ENCODE peak calls at places on chromosomes 6 and 20, in eight cellular contexts. One of them, this sample, is unnamed. For H3K4me1, the result is how much of the 10 kb centered on the place peaks cover.

GRCh38 chr6:157187182-157188093 is 135.9 kb downstream of the TMEM242 start:
- DNase-seq in heart left ventricle: no peak
- DNase-seq in tibial artery: no peak
- DNase-seq in CD8-positive, alpha-beta T cell: no peak
- DNase-seq in colonic mucosa: no peak
- DNase-seq in right cardiac atrium: no peak
- DNase-seq in pancreas: peak
- DNase-seq in thoracic aorta: no peak
- DNase-seq in this sample: no peak

GRCh38 chr20:373171-373890 is 7.2 kb upstream of the TRIB3 start:
- DNase-seq in heart left ventricle: peak
- DNase-seq in tibial artery: no peak
- DNase-seq in CD8-positive, alpha-beta T cell: no peak
- DNase-seq in colonic mucosa: no peak
- DNase-seq in right cardiac atrium: peak
- DNase-seq in pancreas: no peak
- DNase-seq in thoracic aorta: no peak
- DNase-seq in this sample: peak

GRCh38 chr20:53276143-53276542 is 304.0 kb downstream of the TSHZ2 start:
- DNase-seq in heart left ventricle: no peak
- DNase-seq in tibial artery: no peak
- DNase-seq in CD8-positive, alpha-beta T cell: no peak
- DNase-seq in colonic mucosa: no peak
- DNase-seq in right cardiac atrium: peak
- DNase-seq in pancreas: peak
- DNase-seq in thoracic aorta: no peak
- DNase-seq in this sample: no peak

GRCh38 chr6:151379933-151380847 is 11.2 kb downstream of the ZBTB2 start:
- DNase-seq in heart left ventricle: no peak
- DNase-seq in tibial artery: no peak
- DNase-seq in CD8-positive, alpha-beta T cell: no peak
- DNase-seq in colonic mucosa: no peak
- DNase-seq in right cardiac atrium: no peak
- DNase-seq in pancreas: no peak
- DNase-seq in thoracic aorta: no peak
- DNase-seq in this sample: no peak

GRCh38 chr6:14200047-14200446 is 82.5 kb downstream of the CD83 start:
- DNase-seq in heart left ventricle: no peak
- DNase-seq in tibial artery: no peak
- DNase-seq in CD8-positive, alpha-beta T cell: no peak
- DNase-seq in colonic mucosa: no peak
- DNase-seq in right cardiac atrium: no peak
- DNase-seq in pancreas: no peak
- DNase-seq in thoracic aorta: no peak
- DNase-seq in this sample: no peak

GRCh38 chr20:11305406-11305805 is 612.3 kb upstream of the BTBD3 start:
- DNase-seq in heart left ventricle: no peak
- DNase-seq in tibial artery: no peak
- DNase-seq in CD8-positive, alpha-beta T cell: no peak
- DNase-seq in colonic mucosa: no peak
- DNase-seq in right cardiac atrium: no peak
- DNase-seq in pancreas: no peak
- DNase-seq in thoracic aorta: no peak
- DNase-seq in this sample: no peak

GRCh38 chr6:70369332-70369950 is 43.9 kb upstream of the FAM135A start:
- DNase-seq in heart left ventricle: peak
- DNase-seq in tibial artery: no peak
- DNase-seq in CD8-positive, alpha-beta T cell: peak
- DNase-seq in colonic mucosa: peak
- DNase-seq in right cardiac atrium: peak
- DNase-seq in pancreas: peak
- DNase-seq in thoracic aorta: no peak
- DNase-seq in this sample: peak

GRCh38 chr6:134250776-134251175 is 67.1 kb downstream of the SGK1 start:
- DNase-seq in heart left ventricle: no peak
- DNase-seq in tibial artery: no peak
- DNase-seq in CD8-positive, alpha-beta T cell: no peak
- DNase-seq in colonic mucosa: no peak
- DNase-seq in right cardiac atrium: no peak
- DNase-seq in pancreas: no peak
- DNase-seq in thoracic aorta: no peak
- DNase-seq in this sample: no peak

GRCh38 chr20:57183457-57184009 is 82.9 kb downstream of the BMP7 start:
- DNase-seq in heart left ventricle: no peak
- DNase-seq in tibial artery: no peak
- DNase-seq in CD8-positive, alpha-beta T cell: no peak
- DNase-seq in colonic mucosa: no peak
- DNase-seq in right cardiac atrium: no peak
- DNase-seq in pancreas: no peak
- DNase-seq in thoracic aorta: no peak
- DNase-seq in this sample: no peak

GRCh38 chr6:17173071-17173470 is 71.2 kb downstream of the STMND1 start:
- DNase-seq in heart left ventricle: no peak
- DNase-seq in tibial artery: no peak
- DNase-seq in CD8-positive, alpha-beta T cell: no peak
- DNase-seq in colonic mucosa: no peak
- DNase-seq in right cardiac atrium: no peak
- DNase-seq in pancreas: no peak
- DNase-seq in thoracic aorta: no peak
- DNase-seq in this sample: no peak

GRCh38 chr6:125839471-125839870 is 48.7 kb downstream of the NCOA7 start:
- DNase-seq in heart left ventricle: no peak
- DNase-seq in tibial artery: no peak
- DNase-seq in CD8-positive, alpha-beta T cell: no peak
- DNase-seq in colonic mucosa: no peak
- DNase-seq in right cardiac atrium: no peak
- DNase-seq in pancreas: no peak
- DNase-seq in thoracic aorta: no peak
- DNase-seq in this sample: no peak

GRCh38 chr6:33557376-33557775 is 22.7 kb downstream of the BAK1 start:
- DNase-seq in heart left ventricle: no peak
- DNase-seq in tibial artery: no peak
- DNase-seq in CD8-positive, alpha-beta T cell: no peak
- DNase-seq in colonic mucosa: no peak
- DNase-seq in right cardiac atrium: no peak
- DNase-seq in pancreas: no peak
- DNase-seq in thoracic aorta: no peak
- DNase-seq in this sample: no peak

GRCh38 chr6:42786525-42786985 is 4.7 kb downstream of the BICRAL start:
- DNase-seq in heart left ventricle: no peak
- DNase-seq in tibial artery: no peak
- DNase-seq in CD8-positive, alpha-beta T cell: no peak
- DNase-seq in colonic mucosa: no peak
- DNase-seq in right cardiac atrium: no peak
- DNase-seq in pancreas: no peak
- DNase-seq in thoracic aorta: no peak
- DNase-seq in this sample: no peak

GRCh38 chr6:109687271-109687721 is 3.7 kb downstream of the AK9 start:
- DNase-seq in heart left ventricle: no peak
- DNase-seq in tibial artery: no peak
- DNase-seq in CD8-positive, alpha-beta T cell: no peak
- DNase-seq in colonic mucosa: no peak
- DNase-seq in right cardiac atrium: no peak
- DNase-seq in pancreas: no peak
- DNase-seq in thoracic aorta: no peak
- DNase-seq in this sample: no peak

GRCh38 chr6:113277111-113277510 is 580.0 kb upstream of the MARCKS start:
- DNase-seq in heart left ventricle: no peak
- DNase-seq in tibial artery: no peak
- DNase-seq in CD8-positive, alpha-beta T cell: no peak
- DNase-seq in colonic mucosa: no peak
- DNase-seq in right cardiac atrium: no peak
- DNase-seq in pancreas: no peak
- DNase-seq in thoracic aorta: no peak
- DNase-seq in this sample: no peak

GRCh38 chr20:63216041-63216848 is at the start of gene YTHDF1:
- DNase-seq in heart left ventricle: peak
- DNase-seq in tibial artery: peak
- DNase-seq in CD8-positive, alpha-beta T cell: peak
- DNase-seq in colonic mucosa: peak
- DNase-seq in right cardiac atrium: peak
- DNase-seq in pancreas: peak
- DNase-seq in thoracic aorta: peak
- DNase-seq in this sample: peak

GRCh38 chr6:2205396-2205795 is 40.0 kb downstream of the GMDS start:
- DNase-seq in heart left ventricle: no peak
- DNase-seq in tibial artery: no peak
- DNase-seq in CD8-positive, alpha-beta T cell: no peak
- DNase-seq in colonic mucosa: no peak
- DNase-seq in right cardiac atrium: no peak
- DNase-seq in pancreas: no peak
- DNase-seq in thoracic aorta: no peak
- DNase-seq in this sample: no peak

GRCh38 chr6:28941681-28942448 is 18.1 kb upstream of the TRIM27 start:
- DNase-seq in heart left ventricle: no peak
- DNase-seq in tibial artery: no peak
- DNase-seq in CD8-positive, alpha-beta T cell: no peak
- DNase-seq in colonic mucosa: no peak
- DNase-seq in right cardiac atrium: no peak
- DNase-seq in pancreas: no peak
- DNase-seq in thoracic aorta: no peak
- DNase-seq in this sample: no peak

GRCh38 chr6:28943223-28943556 is 19.4 kb upstream of the TRIM27 start:
- DNase-seq in heart left ventricle: no peak
- DNase-seq in tibial artery: no peak
- DNase-seq in CD8-positive, alpha-beta T cell: no peak
- DNase-seq in colonic mucosa: no peak
- DNase-seq in right cardiac atrium: no peak
- DNase-seq in pancreas: no peak
- DNase-seq in thoracic aorta: no peak
- DNase-seq in this sample: no peak

GRCh38 chr6:28945360-28945759 is 21.6 kb upstream of the TRIM27 start:
- DNase-seq in heart left ventricle: no peak
- DNase-seq in tibial artery: no peak
- DNase-seq in CD8-positive, alpha-beta T cell: no peak
- DNase-seq in colonic mucosa: no peak
- DNase-seq in right cardiac atrium: no peak
- DNase-seq in pancreas: no peak
- DNase-seq in thoracic aorta: no peak
- DNase-seq in this sample: no peak

GRCh38 chr6:28944412-28945006 is 20.7 kb upstream of the TRIM27 start:
- DNase-seq in heart left ventricle: peak
- DNase-seq in tibial artery: no peak
- DNase-seq in CD8-positive, alpha-beta T cell: no peak
- DNase-seq in colonic mucosa: peak
- DNase-seq in right cardiac atrium: no peak
- DNase-seq in pancreas: peak
- DNase-seq in thoracic aorta: no peak
- DNase-seq in this sample: peak

DNA sequence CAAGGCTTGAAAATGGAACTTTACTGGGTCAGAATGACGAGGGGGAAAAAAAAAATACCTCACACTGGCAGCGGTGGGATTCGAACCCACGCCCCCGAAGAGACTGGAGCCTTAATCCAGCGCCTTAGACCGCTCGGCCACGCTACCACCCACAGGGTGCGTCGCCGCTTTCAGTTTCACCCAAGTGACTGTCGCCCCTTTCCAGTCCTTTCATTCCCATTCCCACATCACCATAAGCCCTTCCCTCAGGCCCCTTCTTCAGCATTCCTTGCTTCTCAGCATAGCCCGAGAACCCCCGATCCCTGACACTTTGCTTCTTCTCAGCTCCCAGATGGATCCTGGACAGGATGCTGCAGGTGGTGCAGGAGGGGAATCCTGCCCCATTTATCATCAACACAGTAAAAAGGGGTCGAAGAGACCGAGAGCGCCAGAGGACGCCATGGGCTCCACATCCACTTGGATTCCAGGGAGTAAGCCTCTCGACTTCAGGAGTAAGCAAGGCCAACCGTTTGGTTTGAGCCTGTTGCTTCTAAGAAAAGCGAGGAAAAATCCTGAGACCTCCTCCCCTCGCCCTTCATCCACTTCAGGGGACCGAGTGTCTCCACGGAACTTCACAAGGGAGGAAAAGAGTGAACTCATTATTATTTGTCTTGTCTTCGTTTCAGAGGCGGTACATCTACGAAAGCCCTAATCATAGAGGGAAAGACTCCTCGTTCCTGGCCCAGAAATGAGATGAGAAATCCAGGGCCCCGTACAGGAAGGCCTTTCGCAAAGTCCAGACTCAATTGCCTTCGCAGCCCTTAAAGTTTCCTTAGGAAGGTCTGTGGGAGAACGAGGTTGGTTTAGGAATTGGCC is 20.0 kb upstream of the TRIM27 start:
- DNase-seq in heart left ventricle: peak
- DNase-seq in tibial artery: peak
- DNase-seq in CD8-positive, alpha-beta T cell: no peak
- DNase-seq in colonic mucosa: peak
- DNase-seq in right cardiac atrium: peak
- DNase-seq in pancreas: peak
- DNase-seq in thoracic aorta: no peak
- DNase-seq in this sample: peak
- H3K4me1 ChIP-seq in heart left ventricle: under half
- H3K4me1 ChIP-seq in tibial artery: under half
- H3K4me1 ChIP-seq in CD8-positive, alpha-beta T cell: under half
- H3K4me1 ChIP-seq in colonic mucosa: under half
- H3K4me1 ChIP-seq in right cardiac atrium: under half
- H3K4me1 ChIP-seq in pancreas: under half
- H3K4me1 ChIP-seq in thoracic aorta: under half
- H3K4me1 ChIP-seq in this sample: under half

DNA sequence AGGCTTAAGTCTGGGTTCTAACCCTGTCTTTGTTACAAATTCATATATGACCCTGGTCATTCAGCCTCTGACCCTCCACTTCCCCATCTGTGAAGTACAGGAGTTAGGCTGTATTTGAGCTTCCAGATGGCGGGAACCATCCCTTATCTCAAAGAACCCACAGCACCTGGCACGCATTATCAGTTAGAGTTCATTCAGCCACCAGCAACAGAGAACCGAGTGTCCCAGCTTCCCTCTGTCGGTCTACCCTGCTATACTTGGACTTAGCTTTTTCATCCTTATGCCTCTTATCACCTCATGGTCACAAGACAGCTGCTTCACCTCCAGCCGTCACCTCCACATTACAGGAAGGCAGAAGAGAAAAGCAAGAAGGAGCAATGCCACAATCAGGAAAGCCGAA is 147.8 kb downstream of the EYA2 start:
- DNase-seq in heart left ventricle: no peak
- DNase-seq in tibial artery: no peak
- DNase-seq in CD8-positive, alpha-beta T cell: no peak
- DNase-seq in colonic mucosa: no peak
- DNase-seq in right cardiac atrium: no peak
- DNase-seq in pancreas: no peak
- DNase-seq in thoracic aorta: no peak
- DNase-seq in this sample: no peak
- H3K27ac ChIP-seq in heart left ventricle: no peak
- H3K27ac ChIP-seq in tibial artery: no peak
- H3K27ac ChIP-seq in CD8-positive, alpha-beta T cell: no peak
- H3K27ac ChIP-seq in colonic mucosa: no peak
- H3K27ac ChIP-seq in right cardiac atrium: no peak
- H3K27ac ChIP-seq in pancreas: no peak
- H3K27ac ChIP-seq in thoracic aorta: no peak
- H3K27ac ChIP-seq in this sample: no peak

GRCh38 chr6:144416244-144416643 is 131.1 kb downstream of the UTRN start:
- DNase-seq in heart left ventricle: no peak
- DNase-seq in tibial artery: no peak
- DNase-seq in CD8-positive, alpha-beta T cell: no peak
- DNase-seq in colonic mucosa: no peak
- DNase-seq in right cardiac atrium: no peak
- DNase-seq in pancreas: no peak
- DNase-seq in thoracic aorta: no peak
- DNase-seq in this sample: no peak
- H3K4me1 ChIP-seq in heart left ventricle: under half
- H3K4me1 ChIP-seq in tibial artery: under half
- H3K4me1 ChIP-seq in CD8-positive, alpha-beta T cell: under half
- H3K4me1 ChIP-seq in colonic mucosa: under half
- H3K4me1 ChIP-seq in right cardiac atrium: under half
- H3K4me1 ChIP-seq in pancreas: under half
- H3K4me1 ChIP-seq in thoracic aorta: under half
- H3K4me1 ChIP-seq in this sample: under half

GRCh38 chr6:86859513-86859912 is 77.8 kb upstream of the HTR1E start:
- DNase-seq in heart left ventricle: no peak
- DNase-seq in tibial artery: no peak
- DNase-seq in CD8-positive, alpha-beta T cell: no peak
- DNase-seq in colonic mucosa: no peak
- DNase-seq in right cardiac atrium: no peak
- DNase-seq in pancreas: no peak
- DNase-seq in thoracic aorta: no peak
- DNase-seq in this sample: no peak
- H3K27ac ChIP-seq in heart left ventricle: no peak
- H3K27ac ChIP-seq in tibial artery: no peak
- H3K27ac ChIP-seq in CD8-positive, alpha-beta T cell: no peak
- H3K27ac ChIP-seq in colonic mucosa: no peak
- H3K27ac ChIP-seq in right cardiac atrium: no peak
- H3K27ac ChIP-seq in pancreas: no peak
- H3K27ac ChIP-seq in thoracic aorta: no peak
- H3K27ac ChIP-seq in this sample: no peak

This sample was measured in uterus.